ENCODE peak calls at places on chromosomes 4 and X, in nine cellular contexts. One of them, this sample, is unnamed.

GRCh38 chr4:29756966-29757365 is 963.2 kb upstream of the PCDH7 start:
- DNase-seq in tibial artery: no peak
- DNase-seq in GM13976: no peak
- DNase-seq in uterus: no peak
- DNase-seq in epithelial cell of proximal tubule: no peak
- DNase-seq in Peyer's patch: no peak
- DNase-seq in mesothelial cell of epicardium: no peak
- DNase-seq in H1: no peak
- DNase-seq in fibroblast of lung: no peak
- DNase-seq in this sample: no peak

GRCh38 chr4:9870165-9870564 is 88.7 kb downstream of the DRD5 start:
- DNase-seq in tibial artery: no peak
- DNase-seq in GM13976: no peak
- DNase-seq in uterus: no peak
- DNase-seq in epithelial cell of proximal tubule: no peak
- DNase-seq in Peyer's patch: no peak
- DNase-seq in mesothelial cell of epicardium: no peak
- DNase-seq in H1: no peak
- DNase-seq in fibroblast of lung: no peak
- DNase-seq in this sample: no peak

GRCh38 chr4:139368990-139369389 is 66.7 kb upstream of the NDUFC1 start:
- DNase-seq in tibial artery: no peak
- DNase-seq in GM13976: no peak
- DNase-seq in uterus: no peak
- DNase-seq in epithelial cell of proximal tubule: no peak
- DNase-seq in Peyer's patch: no peak
- DNase-seq in mesothelial cell of epicardium: no peak
- DNase-seq in H1: no peak
- DNase-seq in fibroblast of lung: no peak
- DNase-seq in this sample: no peak

GRCh38 chrX:22116585-22117546 is 84.7 kb downstream of the PHEX start:
- DNase-seq in tibial artery: no peak
- DNase-seq in GM13976: no peak
- DNase-seq in uterus: no peak
- DNase-seq in epithelial cell of proximal tubule: no peak
- DNase-seq in Peyer's patch: no peak
- DNase-seq in mesothelial cell of epicardium: no peak
- DNase-seq in H1: no peak
- DNase-seq in fibroblast of lung: no peak
- DNase-seq in this sample: no peak

GRCh38 chr4:149727663-149728062 is 88.0 kb downstream of the IQCM start:
- DNase-seq in tibial artery: no peak
- DNase-seq in GM13976: no peak
- DNase-seq in uterus: no peak
- DNase-seq in epithelial cell of proximal tubule: no peak
- DNase-seq in Peyer's patch: no peak
- DNase-seq in mesothelial cell of epicardium: no peak
- DNase-seq in H1: no peak
- DNase-seq in fibroblast of lung: no peak
- DNase-seq in this sample: peak

GRCh38 chrX:69021095-69021494 is 144.2 kb downstream of the PJA1 start:
- DNase-seq in tibial artery: no peak
- DNase-seq in GM13976: no peak
- DNase-seq in uterus: peak
- DNase-seq in epithelial cell of proximal tubule: no peak
- DNase-seq in Peyer's patch: no peak
- DNase-seq in mesothelial cell of epicardium: no peak
- DNase-seq in H1: no peak
- DNase-seq in fibroblast of lung: no peak
- DNase-seq in this sample: no peak

GRCh38 chr4:24364852-24365251 is 219.5 kb downstream of the DHX15 start:
- DNase-seq in tibial artery: no peak
- DNase-seq in GM13976: no peak
- DNase-seq in uterus: no peak
- DNase-seq in epithelial cell of proximal tubule: no peak
- DNase-seq in Peyer's patch: no peak
- DNase-seq in mesothelial cell of epicardium: no peak
- DNase-seq in H1: no peak
- DNase-seq in fibroblast of lung: no peak
- DNase-seq in this sample: no peak

GRCh38 chrX:151983186-151983585 is 8.7 kb upstream of the GABRE start:
- DNase-seq in tibial artery: no peak
- DNase-seq in GM13976: no peak
- DNase-seq in uterus: no peak
- DNase-seq in epithelial cell of proximal tubule: no peak
- DNase-seq in Peyer's patch: no peak
- DNase-seq in mesothelial cell of epicardium: no peak
- DNase-seq in H1: no peak
- DNase-seq in fibroblast of lung: no peak
- DNase-seq in this sample: peak

GRCh38 chr4:112284166-112284565 is 1.5 kb downstream of the TIFA start:
- DNase-seq in tibial artery: no peak
- DNase-seq in GM13976: no peak
- DNase-seq in uterus: no peak
- DNase-seq in epithelial cell of proximal tubule: no peak
- DNase-seq in Peyer's patch: no peak
- DNase-seq in mesothelial cell of epicardium: no peak
- DNase-seq in H1: no peak
- DNase-seq in fibroblast of lung: peak
- DNase-seq in this sample: no peak

GRCh38 chr4:153393397-153393796 is 48.9 kb downstream of the MND1 start:
- DNase-seq in tibial artery: peak
- DNase-seq in GM13976: no peak
- DNase-seq in uterus: no peak
- DNase-seq in epithelial cell of proximal tubule: peak
- DNase-seq in Peyer's patch: no peak
- DNase-seq in mesothelial cell of epicardium: no peak
- DNase-seq in H1: no peak
- DNase-seq in fibroblast of lung: peak
- DNase-seq in this sample: peak

GRCh38 chr4:102449751-102450352 is 51.3 kb upstream of the NFKB1 start:
- DNase-seq in tibial artery: no peak
- DNase-seq in GM13976: peak
- DNase-seq in uterus: peak
- DNase-seq in epithelial cell of proximal tubule: no peak
- DNase-seq in Peyer's patch: no peak
- DNase-seq in mesothelial cell of epicardium: no peak
- DNase-seq in H1: no peak
- DNase-seq in fibroblast of lung: peak
- DNase-seq in this sample: peak

GRCh38 chrX:23742174-23742692 is 843 bp downstream of the ACOT9 start:
- DNase-seq in tibial artery: peak
- DNase-seq in GM13976: peak
- DNase-seq in uterus: peak
- DNase-seq in epithelial cell of proximal tubule: peak
- DNase-seq in Peyer's patch: no peak
- DNase-seq in mesothelial cell of epicardium: no peak
- DNase-seq in H1: peak
- DNase-seq in fibroblast of lung: peak
- DNase-seq in this sample: peak

GRCh38 chrX:41919870-41920269 is 3.5 kb downstream of the CASK start:
- DNase-seq in tibial artery: no peak
- DNase-seq in GM13976: no peak
- DNase-seq in uterus: no peak
- DNase-seq in epithelial cell of proximal tubule: no peak
- DNase-seq in Peyer's patch: no peak
- DNase-seq in mesothelial cell of epicardium: no peak
- DNase-seq in H1: no peak
- DNase-seq in fibroblast of lung: no peak
- DNase-seq in this sample: no peak

GRCh38 chr4:130053723-130054122 is 957.8 kb downstream of the C4orf33 start:
- DNase-seq in tibial artery: no peak
- DNase-seq in GM13976: no peak
- DNase-seq in uterus: no peak
- DNase-seq in epithelial cell of proximal tubule: no peak
- DNase-seq in Peyer's patch: no peak
- DNase-seq in mesothelial cell of epicardium: no peak
- DNase-seq in H1: no peak
- DNase-seq in fibroblast of lung: no peak
- DNase-seq in this sample: no peak

GRCh38 chr4:130054895-130055294 is 958.9 kb downstream of the C4orf33 start:
- DNase-seq in tibial artery: no peak
- DNase-seq in GM13976: no peak
- DNase-seq in uterus: no peak
- DNase-seq in epithelial cell of proximal tubule: no peak
- DNase-seq in Peyer's patch: no peak
- DNase-seq in mesothelial cell of epicardium: no peak
- DNase-seq in H1: no peak
- DNase-seq in fibroblast of lung: no peak
- DNase-seq in this sample: no peak

DNA sequence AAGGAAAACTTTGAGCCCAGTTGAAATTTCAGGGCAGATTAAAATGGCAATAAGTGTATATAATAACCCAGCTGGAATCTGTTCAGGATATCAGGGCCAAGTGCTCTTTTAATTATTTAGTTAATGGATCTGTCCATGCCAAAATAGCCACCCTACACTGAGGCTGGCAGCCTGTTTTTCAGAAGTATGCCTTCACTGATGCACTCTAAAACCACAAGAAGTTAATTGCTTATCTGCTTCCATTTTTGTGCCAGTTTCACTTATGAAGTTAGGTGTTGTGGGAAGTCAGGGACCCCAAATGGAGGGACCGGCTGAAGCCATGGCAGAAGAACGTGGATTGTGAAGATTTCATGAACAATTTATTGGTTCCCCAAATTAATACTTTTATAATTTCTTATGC is 960.3 kb downstream of the C4orf33 start:
- DNase-seq in tibial artery: no peak
- DNase-seq in GM13976: no peak
- DNase-seq in uterus: no peak
- DNase-seq in epithelial cell of proximal tubule: no peak
- DNase-seq in Peyer's patch: no peak
- DNase-seq in mesothelial cell of epicardium: no peak
- DNase-seq in H1: no peak
- DNase-seq in fibroblast of lung: no peak
- DNase-seq in this sample: no peak
- TF ChIP-seq CTCF in tibial artery: no peak
- TF ChIP-seq CTCF in GM13976: no peak
- TF ChIP-seq CTCF in uterus: no peak
- TF ChIP-seq CTCF in epithelial cell of proximal tubule: no peak
- TF ChIP-seq CTCF in Peyer's patch: no peak
- TF ChIP-seq CTCF in mesothelial cell of epicardium: no peak
- TF ChIP-seq CTCF in H1: no peak
- TF ChIP-seq CTCF in fibroblast of lung: no peak
- TF ChIP-seq CTCF in this sample: no peak

GRCh38 chr4:146545102-146545501 is 23.4 kb upstream of the SLC10A7 start:
- DNase-seq in tibial artery: no peak
- DNase-seq in GM13976: peak
- DNase-seq in uterus: no peak
- DNase-seq in epithelial cell of proximal tubule: no peak
- DNase-seq in Peyer's patch: no peak
- DNase-seq in mesothelial cell of epicardium: no peak
- DNase-seq in H1: no peak
- DNase-seq in fibroblast of lung: peak
- DNase-seq in this sample: peak
- TF ChIP-seq CTCF in tibial artery: no peak
- TF ChIP-seq CTCF in GM13976: no peak
- TF ChIP-seq CTCF in uterus: no peak
- TF ChIP-seq CTCF in epithelial cell of proximal tubule: peak
- TF ChIP-seq CTCF in Peyer's patch: no peak
- TF ChIP-seq CTCF in mesothelial cell of epicardium: no peak
- TF ChIP-seq CTCF in H1: peak
- TF ChIP-seq CTCF in fibroblast of lung: peak
- TF ChIP-seq CTCF in this sample: peak

DNA sequence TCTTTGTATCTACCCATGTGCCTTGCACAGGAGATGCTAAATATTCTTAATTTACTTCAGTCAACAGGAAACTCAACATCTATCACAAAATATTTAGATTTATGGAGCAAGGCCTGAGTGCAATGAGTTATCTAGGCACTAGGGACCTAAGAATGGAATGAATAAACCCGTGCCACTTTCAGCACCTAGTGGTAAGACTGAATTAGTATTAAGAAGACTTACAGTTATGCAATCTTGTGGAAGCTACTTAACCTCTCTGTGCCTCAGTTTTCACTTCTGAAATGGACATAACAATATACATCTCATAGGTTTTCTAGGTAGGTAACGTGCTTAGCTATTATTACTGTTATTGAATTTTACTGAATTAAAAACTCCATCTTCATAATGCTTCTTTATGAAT is 144.6 kb upstream of the MAP3K15 start:
- DNase-seq in tibial artery: no peak
- DNase-seq in GM13976: no peak
- DNase-seq in uterus: no peak
- DNase-seq in epithelial cell of proximal tubule: no peak
- DNase-seq in Peyer's patch: no peak
- DNase-seq in mesothelial cell of epicardium: no peak
- DNase-seq in H1: no peak
- DNase-seq in fibroblast of lung: no peak
- DNase-seq in this sample: no peak
- TF ChIP-seq CTCF in tibial artery: no peak
- TF ChIP-seq CTCF in GM13976: no peak
- TF ChIP-seq CTCF in uterus: no peak
- TF ChIP-seq CTCF in epithelial cell of proximal tubule: peak
- TF ChIP-seq CTCF in Peyer's patch: no peak
- TF ChIP-seq CTCF in mesothelial cell of epicardium: no peak
- TF ChIP-seq CTCF in H1: no peak
- TF ChIP-seq CTCF in fibroblast of lung: no peak
- TF ChIP-seq CTCF in this sample: no peak

GRCh38 chrX:103254171-103254824 is 657 bp downstream of the TCEAL8 start:
- DNase-seq in tibial artery: peak
- DNase-seq in GM13976: peak
- DNase-seq in uterus: peak
- DNase-seq in epithelial cell of proximal tubule: no peak
- DNase-seq in Peyer's patch: peak
- DNase-seq in mesothelial cell of epicardium: no peak
- DNase-seq in H1: peak
- DNase-seq in fibroblast of lung: peak
- DNase-seq in this sample: peak

GRCh38 chrX:103253608-103254007 is 1.3 kb downstream of the TCEAL8 start:
- DNase-seq in tibial artery: no peak
- DNase-seq in GM13976: no peak
- DNase-seq in uterus: no peak
- DNase-seq in epithelial cell of proximal tubule: no peak
- DNase-seq in Peyer's patch: no peak
- DNase-seq in mesothelial cell of epicardium: no peak
- DNase-seq in H1: no peak
- DNase-seq in fibroblast of lung: peak
- DNase-seq in this sample: no peak

GRCh38 chrX:103249805-103250204 is 5.2 kb downstream of the TCEAL8 start:
- DNase-seq in tibial artery: no peak
- DNase-seq in GM13976: no peak
- DNase-seq in uterus: no peak
- DNase-seq in epithelial cell of proximal tubule: no peak
- DNase-seq in Peyer's patch: no peak
- DNase-seq in mesothelial cell of epicardium: no peak
- DNase-seq in H1: no peak
- DNase-seq in fibroblast of lung: no peak
- DNase-seq in this sample: no peak

GRCh38 chrX:103250977-103251376 is 4.0 kb downstream of the TCEAL8 start:
- DNase-seq in tibial artery: no peak
- DNase-seq in GM13976: no peak
- DNase-seq in uterus: no peak
- DNase-seq in epithelial cell of proximal tubule: no peak
- DNase-seq in Peyer's patch: no peak
- DNase-seq in mesothelial cell of epicardium: no peak
- DNase-seq in H1: no peak
- DNase-seq in fibroblast of lung: no peak
- DNase-seq in this sample: peak

DNA sequence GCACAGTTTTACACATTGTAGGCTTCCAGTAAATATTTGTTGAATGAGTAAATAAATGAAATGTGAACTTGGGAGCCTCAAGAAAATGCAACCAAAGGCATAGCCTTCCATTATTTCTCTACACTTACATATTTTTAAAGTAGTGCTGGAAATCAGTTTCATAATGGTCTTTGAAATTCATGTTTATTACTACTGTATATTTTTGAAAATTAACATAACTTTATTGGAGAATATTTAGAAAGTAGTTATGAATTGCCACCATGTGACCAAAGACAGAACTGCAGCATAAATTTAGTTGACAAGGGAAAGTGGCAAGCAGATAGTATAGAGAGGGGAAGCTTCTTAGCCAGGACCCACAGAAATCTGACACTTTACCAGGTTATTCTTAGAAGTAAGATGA is 6.4 kb downstream of the TCEAL8 start:
- DNase-seq in tibial artery: no peak
- DNase-seq in GM13976: peak
- DNase-seq in uterus: no peak
- DNase-seq in epithelial cell of proximal tubule: no peak
- DNase-seq in Peyer's patch: no peak
- DNase-seq in mesothelial cell of epicardium: no peak
- DNase-seq in H1: no peak
- DNase-seq in fibroblast of lung: peak
- DNase-seq in this sample: peak
- TF ChIP-seq CTCF in tibial artery: peak
- TF ChIP-seq CTCF in GM13976: no peak
- TF ChIP-seq CTCF in uterus: no peak
- TF ChIP-seq CTCF in epithelial cell of proximal tubule: peak
- TF ChIP-seq CTCF in Peyer's patch: no peak
- TF ChIP-seq CTCF in mesothelial cell of epicardium: peak
- TF ChIP-seq CTCF in H1: peak
- TF ChIP-seq CTCF in fibroblast of lung: peak
- TF ChIP-seq CTCF in this sample: peak

This sample was measured in bronchial epithelial cell.